ENCODE peak calls at places on chromosomes 5 and 9, in nine cellular contexts. Q is activated CD4-positive, alpha-beta T cell treated with anti-CD3 and anti-CD28 coated beads for 24 hours; F is CD4-positive, alpha-beta T cell; J is NCI-H460; E is A172; U is central memory CD8-positive, alpha-beta T cell; X is fibroblast of the conjunctiva; D is HT1080; K is CD8-positive, alpha-beta memory T cell. R is an unnamed sample.
A peak's percentile ranks its signal among the peaks of the same experiment; 100 is the strongest.

GRCh38 chr9:87464110-87464991 is 33.3 kb upstream of the DAPK1 start:
- DNase-seq in Q (no peak), F (no peak), J (no peak), E (peak; percentile 50), U (no peak), X (no peak), D (no peak), K (no peak), R (no peak)

GRCh38 chr9:128104171-128104618 is 23.3 kb downstream of the PTGES2 start:
- DNase-seq in Q (no peak), F (no peak), J (no peak), E (peak; percentile 45), U (no peak), X (peak; percentile 37), D (no peak), K (no peak), R (no peak)

GRCh38 chr5:32850792-32851191 is 139.7 kb downstream of the NPR3 start:
- DNase-seq in Q (no peak), F (no peak), J (no peak), E (no peak), U (no peak), X (no peak), D (no peak), K (no peak), R (no peak)

GRCh38 chr5:153565822-153566221 is 75.4 kb downstream of the GRIA1 start:
- DNase-seq in Q (no peak), F (no peak), J (no peak), E (no peak), U (no peak), X (peak; percentile 68), D (peak; percentile 54), K (no peak), R (peak; percentile 25)

GRCh38 chr5:122615146-122615545 is 159.7 kb upstream of the SNX2 start:
- DNase-seq in Q (no peak), F (no peak), J (no peak), E (no peak), U (no peak), X (no peak), D (no peak), K (no peak), R (no peak)

GRCh38 chr5:110376281-110376916 is 350.1 kb downstream of the TMEM232 start:
- DNase-seq in Q (no peak), F (no peak), J (no peak), E (no peak), U (no peak), X (peak; percentile 14), D (no peak), K (no peak), R (no peak)

GRCh38 chr5:119269061-119269579 is 86.7 kb upstream of the TNFAIP8 start:
- DNase-seq in Q (no peak), F (peak; percentile 27), J (no peak), E (peak; percentile 42), U (no peak), X (no peak), D (peak; percentile 33), K (peak; percentile 54), R (peak; percentile 65)

GRCh38 chr5:33611882-33612281 is 171.1 kb downstream of the TARS1 start:
- DNase-seq in Q (no peak), F (no peak), J (no peak), E (peak; percentile 52), U (no peak), X (peak; percentile 20), D (peak; percentile 50), K (no peak), R (peak; percentile 50)

GRCh38 chr9:97934321-97935115 is 3.5 kb downstream of the HEMGN start:
- DNase-seq in Q (no peak), F (no peak), J (no peak), E (no peak), U (no peak), X (no peak), D (no peak), K (no peak), R (no peak)

GRCh38 chr9:130199605-130200004 is 27.4 kb downstream of the NCS1 start:
- DNase-seq in Q (no peak), F (no peak), J (no peak), E (no peak), U (no peak), X (no peak), D (peak; percentile 34), K (no peak), R (peak; percentile 75)

R was measured in kidney tubule cell.